ENCODE peak calls at places on chromosomes 12 and 14, in four cellular contexts. One of them, this sample, is unnamed.

GRCh38 chr12:39503445-39503844 is 60.5 kb upstream of the KIF21A start:
- DNase-seq in AG09319: no peak
- DNase-seq in astrocyte of the cerebellum: peak
- DNase-seq in activated CD8-positive, alpha-beta T cell treated with anti-CD3 and anti-CD28 coated beads, Interleukin-2, amount 10 ng/mL, durations not matched to agents 7 days and 5 days: no peak
- DNase-seq in this sample: no peak

GRCh38 chr14:74610199-74610865 is 1.7 kb downstream of the LTBP2 start:
- DNase-seq in AG09319: no peak
- DNase-seq in astrocyte of the cerebellum: no peak
- DNase-seq in activated CD8-positive, alpha-beta T cell treated with anti-CD3 and anti-CD28 coated beads, Interleukin-2, amount 10 ng/mL, durations not matched to agents 7 days and 5 days: no peak
- DNase-seq in this sample: no peak

GRCh38 chr12:105264771-105265170 is 28.8 kb upstream of the APPL2 start:
- DNase-seq in AG09319: no peak
- DNase-seq in astrocyte of the cerebellum: no peak
- DNase-seq in activated CD8-positive, alpha-beta T cell treated with anti-CD3 and anti-CD28 coated beads, Interleukin-2, amount 10 ng/mL, durations not matched to agents 7 days and 5 days: no peak
- DNase-seq in this sample: no peak

GRCh38 chr12:131015581-131016337 is 62.1 kb downstream of the ADGRD1 start:
- DNase-seq in AG09319: no peak
- DNase-seq in astrocyte of the cerebellum: no peak
- DNase-seq in activated CD8-positive, alpha-beta T cell treated with anti-CD3 and anti-CD28 coated beads, Interleukin-2, amount 10 ng/mL, durations not matched to agents 7 days and 5 days: no peak
- DNase-seq in this sample: no peak

GRCh38 chr12:111446044-111446581 is 40.4 kb downstream of the SH2B3 start:
- DNase-seq in AG09319: no peak
- DNase-seq in astrocyte of the cerebellum: no peak
- DNase-seq in activated CD8-positive, alpha-beta T cell treated with anti-CD3 and anti-CD28 coated beads, Interleukin-2, amount 10 ng/mL, durations not matched to agents 7 days and 5 days: peak
- DNase-seq in this sample: peak

GRCh38 chr14:66072190-66072905 is 413.8 kb upstream of the CCDC196 start:
- DNase-seq in AG09319: no peak
- DNase-seq in astrocyte of the cerebellum: no peak
- DNase-seq in activated CD8-positive, alpha-beta T cell treated with anti-CD3 and anti-CD28 coated beads, Interleukin-2, amount 10 ng/mL, durations not matched to agents 7 days and 5 days: no peak
- DNase-seq in this sample: no peak

GRCh38 chr12:71475280-71475679 is 35.7 kb downstream of the LGR5 start:
- DNase-seq in AG09319: no peak
- DNase-seq in astrocyte of the cerebellum: no peak
- DNase-seq in activated CD8-positive, alpha-beta T cell treated with anti-CD3 and anti-CD28 coated beads, Interleukin-2, amount 10 ng/mL, durations not matched to agents 7 days and 5 days: no peak
- DNase-seq in this sample: no peak

GRCh38 chr12:4829793-4830162 is 79.9 kb upstream of the KCNA1 start:
- DNase-seq in AG09319: no peak
- DNase-seq in astrocyte of the cerebellum: no peak
- DNase-seq in activated CD8-positive, alpha-beta T cell treated with anti-CD3 and anti-CD28 coated beads, Interleukin-2, amount 10 ng/mL, durations not matched to agents 7 days and 5 days: no peak
- DNase-seq in this sample: no peak

This sample was measured in type B pancreatic cell.